ENCODE peak calls at places on chromosomes 4 and X, in five cellular contexts. X is coronary artery; N is CD8-positive, alpha-beta T cell; W is epithelial cell of esophagus; V is fibroblast of lung. G is an unnamed sample.

GRCh38 chrX:38845426-38845825 is 44.2 kb downstream of the MID1IP1 start:
- DNase-seq in W (no peak), X (no peak), V (no peak), N (no peak), G (no peak)

GRCh38 chrX:136147966-136148365 is 633 bp downstream of the FHL1 start:
- DNase-seq in V (no peak), X (no peak), N (no peak), W (no peak), G (no peak)

GRCh38 chr4:89496851-89497250 is 189.3 kb upstream of the GPRIN3 start:
- DNase-seq in X (no peak), V (no peak), N (no peak), W (peak), G (no peak)

GRCh38 chr4:37471971-37472370 is 214.2 kb downstream of the RELL1 start:
- DNase-seq in X (no peak), W (peak), N (no peak), V (no peak), G (no peak)

GRCh38 chr4:2735869-2736268 is 20.3 kb downstream of the TNIP2 start:
- DNase-seq in X (no peak), N (no peak), V (no peak), W (no peak), G (no peak)

GRCh38 chr4:13541720-13542576 is 2.4 kb downstream of the NKX3-2 start:
- DNase-seq in X (no peak), V (no peak), N (no peak), W (peak), G (no peak)

GRCh38 chr4:184203300-184203699 is 14.4 kb downstream of the ENPP6 start:
- DNase-seq in N (no peak), V (no peak), X (no peak), W (no peak), G (no peak)

GRCh38 chr4:8414377-8414776 is 26.1 kb downstream of the ACOX3 start:
- DNase-seq in X (no peak), W (no peak), V (no peak), N (no peak), G (no peak)

GRCh38 chrX:13691845-13692334 is 3.0 kb downstream of the RAB9A start:
- DNase-seq in N (no peak), W (peak), X (no peak), V (no peak), G (no peak)

GRCh38 chrX:55342533-55343501 is 78.1 kb upstream of the PAGE3 start:
- DNase-seq in N (no peak), X (no peak), W (peak), V (no peak), G (no peak)

GRCh38 chr4:51932261-51932660 is 87.9 kb downstream of the LRRC66 start:
- DNase-seq in N (no peak), V (no peak), X (no peak), W (no peak), G (no peak)

GRCh38 chrX:56281789-56282188 is 49.6 kb downstream of the KLF8 start:
- DNase-seq in N (no peak), X (no peak), W (peak), V (peak), G (peak)

GRCh38 chrX:24646745-24647182 is 383 bp downstream of the PCYT1B start:
- DNase-seq in V (peak), W (peak), X (no peak), N (no peak), G (no peak)

GRCh38 chr4:59518005-59518823 is 1681.9 kb upstream of the ADGRL3 start:
- DNase-seq in X (no peak), V (no peak), N (no peak), W (no peak), G (no peak)
- H3K4me3 ChIP-seq in X (no peak), V (no peak), N (no peak), W (no peak), G (no peak)

GRCh38 chrX:50814701-50815476 is 895 bp upstream of the SHROOM4 start:
- DNase-seq in X (no peak), W (peak), N (no peak), V (no peak), G (no peak)
- H3K4me3 ChIP-seq in X (peak), W (no peak), N (no peak), V (peak), G (no peak)

DNA sequence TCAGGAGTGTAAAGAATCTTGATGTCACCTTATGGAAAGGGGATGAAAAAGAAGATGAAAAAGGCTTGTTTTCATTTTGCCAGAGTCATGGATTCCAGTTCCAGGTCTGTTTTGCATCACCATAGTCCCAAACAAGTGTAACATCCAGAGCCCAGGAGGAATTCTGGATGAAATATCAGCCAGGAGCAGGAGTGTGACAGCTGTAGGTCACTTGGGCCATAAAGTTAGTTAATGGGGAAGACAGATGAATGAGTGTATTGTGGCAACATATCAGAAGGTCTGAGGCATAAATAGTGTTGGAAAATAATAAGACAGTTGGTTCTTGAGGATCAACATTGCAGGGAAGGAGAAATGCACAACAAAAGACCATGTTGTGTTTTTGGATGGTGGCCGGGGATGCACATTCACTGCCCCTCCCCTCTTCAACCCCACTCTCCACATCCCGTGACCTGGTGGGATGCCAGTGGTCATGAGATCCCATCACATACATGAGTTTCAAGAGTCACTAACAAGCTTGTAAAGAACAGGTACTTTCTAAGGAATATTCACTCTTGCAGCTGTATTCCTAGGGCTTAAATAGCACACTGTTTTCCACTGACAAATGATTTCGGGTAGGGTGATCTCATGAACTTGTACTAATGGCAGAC is 83.1 kb upstream of the IGFBP7 start:
- DNase-seq in W (no peak), X (no peak), N (no peak), V (no peak), G (no peak)
- H3K4me3 ChIP-seq in W (no peak), X (no peak), N (no peak), V (no peak), G (no peak)

DNA sequence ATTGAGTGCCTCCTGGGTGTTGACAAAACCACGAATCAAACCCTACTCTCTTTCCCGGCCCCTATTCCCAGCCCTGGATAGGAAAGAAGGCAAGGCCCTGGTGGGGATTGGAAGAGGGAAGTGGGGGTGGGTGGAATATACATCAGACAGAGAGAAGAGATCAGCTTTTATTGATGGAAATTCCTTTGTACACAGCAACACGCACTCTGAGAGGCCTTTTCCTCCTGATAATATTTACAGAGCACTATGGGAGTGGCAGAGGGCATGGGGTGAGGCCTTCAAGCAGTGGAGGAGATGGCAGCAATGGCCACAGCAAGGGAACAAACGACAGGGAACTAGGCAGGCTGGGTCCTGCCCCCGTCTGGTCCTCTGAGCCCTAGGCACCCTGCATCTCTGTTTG is 15.2 kb downstream of the IQSEC2 start:
- DNase-seq in W (no peak), X (no peak), N (no peak), V (no peak), G (no peak)
- H3K4me3 ChIP-seq in W (no peak), X (no peak), N (no peak), V (no peak), G (no peak)

DNA sequence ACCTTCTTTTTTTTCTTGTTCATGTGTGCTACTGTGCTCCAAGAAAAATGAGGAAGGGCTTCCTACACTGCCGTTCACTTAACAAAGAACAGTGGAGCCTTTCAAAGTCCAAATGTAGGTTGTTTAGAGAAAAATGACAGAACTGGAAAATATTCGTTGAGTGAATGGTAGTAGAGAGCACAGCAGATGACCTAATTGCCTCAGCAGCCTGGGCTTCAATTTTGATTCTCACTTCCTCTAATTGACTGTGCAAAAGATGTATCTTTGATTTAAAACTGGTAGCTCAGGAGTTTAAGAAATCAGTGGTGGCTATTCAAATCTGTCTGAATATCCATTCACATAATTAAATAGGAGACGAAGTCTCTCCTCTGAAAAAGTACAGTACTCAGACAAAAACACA is 5.2 kb downstream of the NLGN4X start:
- DNase-seq in W (no peak), X (no peak), V (no peak), N (no peak), G (no peak)
- H3K4me3 ChIP-seq in W (no peak), X (no peak), V (no peak), N (no peak), G (no peak)

G was measured in naive thymus-derived CD4-positive, alpha-beta T cell.